ENCODE peak calls at places on chromosomes 7 and 10, in four cellular contexts. I, J, V and D are unnamed samples.

GRCh38 chr7:69768986-69769595 is 170.8 kb downstream of the AUTS2 start:
- DNase-seq in I (no peak), J (no peak), V (no peak), D (no peak)

GRCh38 chr10:33189373-33189772 is 145.1 kb downstream of the NRP1 start:
- DNase-seq in I (no peak), J (no peak), V (no peak), D (no peak)

GRCh38 chr7:66356277-66356721 is 151.2 kb downstream of the TPST1 start:
- DNase-seq in I (no peak), J (no peak), V (no peak), D (no peak)

GRCh38 chr10:3471927-3472704 is 299.5 kb upstream of the PITRM1 start:
- DNase-seq in I (peak), J (no peak), V (peak), D (no peak)

GRCh38 chr7:146129296-146129695 is 12.7 kb downstream of the CNTNAP2 start:
- DNase-seq in I (no peak), J (no peak), V (no peak), D (no peak)

GRCh38 chr10:130045091-130045652 is 65.5 kb downstream of the C10orf143 start:
- DNase-seq in I (peak), J (no peak), V (no peak), D (no peak)

GRCh38 chr7:111760043-111760442 is 197.8 kb upstream of the IMMP2L start:
- DNase-seq in I (no peak), J (no peak), V (no peak), D (no peak)

GRCh38 chr7:26188291-26188999 is 12.1 kb downstream of the HNRNPA2B1 start:
- DNase-seq in I (no peak), J (no peak), V (peak), D (no peak)

GRCh38 chr7:150986099-150986512 is 4.7 kb upstream of the NOS3 start:
- DNase-seq in I (peak), J (no peak), V (peak), D (peak)

GRCh38 chr10:11719496-11719895 is 22.7 kb upstream of the ECHDC3 start:
- DNase-seq in I (no peak), J (no peak), V (no peak), D (no peak)

GRCh38 chr7:116702046-116702445 is 30.1 kb downstream of the MET start:
- DNase-seq in I (no peak), J (no peak), V (no peak), D (no peak)

GRCh38 chr10:27490807-27491206 is 13.3 kb upstream of the RAB18 start:
- DNase-seq in I (no peak), J (no peak), V (no peak), D (no peak)

GRCh38 chr7:132999845-133000244 is 82.0 kb downstream of the CHCHD3 start:
- DNase-seq in I (no peak), J (no peak), V (no peak), D (no peak)

GRCh38 chr10:86232646-86233045 is 133.9 kb downstream of the GRID1 start:
- DNase-seq in I (no peak), J (no peak), V (no peak), D (no peak)

GRCh38 chr10:107649249-107649648 is 484.7 kb upstream of the SORCS1 start:
- DNase-seq in I (no peak), J (no peak), V (no peak), D (no peak)

GRCh38 chr10:116183733-116184447 is 89.1 kb downstream of the GFRA1 start:
- DNase-seq in I (no peak), J (no peak), V (no peak), D (no peak)

GRCh38 chr7:142088022-142088714 is 23.4 kb upstream of the MGAM2 start:
- DNase-seq in I (no peak), J (no peak), V (no peak), D (no peak)

GRCh38 chr10:73842349-73842748 is 31.0 kb upstream of the NDST2 start:
- DNase-seq in I (no peak), J (no peak), V (no peak), D (no peak)

GRCh38 chr10:102675151-102675886 is 31.0 kb downstream of the TRIM8 start:
- DNase-seq in I (no peak), J (peak), V (no peak), D (peak)

GRCh38 chr10:94042001-94042813 is 48.5 kb downstream of the PLCE1 start:
- DNase-seq in I (peak), J (no peak), V (no peak), D (no peak)

GRCh38 chr7:33698692-33699128 is 206.6 kb upstream of the BMPER start:
- DNase-seq in I (no peak), J (no peak), V (no peak), D (no peak)

GRCh38 chr10:103367379-103367781 is 396 bp upstream of the TAF5 start:
- DNase-seq in I (no peak), J (no peak), V (peak), D (peak)

GRCh38 chr7:26489906-26490305 is 198.2 kb downstream of the SNX10 start:
- DNase-seq in I (no peak), J (no peak), V (no peak), D (no peak)

GRCh38 chr10:72081210-72081609 is 7.1 kb downstream of the SPOCK2 start:
- DNase-seq in I (no peak), J (no peak), V (no peak), D (no peak)

GRCh38 chr7:112084506-112084905 is 121.7 kb downstream of the DOCK4 start:
- DNase-seq in I (no peak), J (peak), V (peak), D (no peak)

GRCh38 chr10:6328708-6329423 is 126.1 kb downstream of the PFKFB3 start:
- DNase-seq in I (no peak), J (no peak), V (no peak), D (peak)

GRCh38 chr7:129494041-129494440 is 8.3 kb upstream of the SMKR1 start:
- DNase-seq in I (no peak), J (peak), V (peak), D (no peak)

GRCh38 chr10:21364196-21365114 is 161.0 kb downstream of the SKIDA1 start:
- DNase-seq in I (peak), J (no peak), V (no peak), D (no peak)

GRCh38 chr10:88903715-88904114 is 23.7 kb downstream of the STAMBPL1 start:
- DNase-seq in I (no peak), J (no peak), V (no peak), D (no peak)

GRCh38 chr7:140673063-140673769 is 471 bp downstream of the ADCK2 start:
- DNase-seq in I (peak), J (peak), V (peak), D (peak)
- TF ChIP-seq CTCF in I (no peak), J (no peak), V (no peak), D (no peak)

DNA sequence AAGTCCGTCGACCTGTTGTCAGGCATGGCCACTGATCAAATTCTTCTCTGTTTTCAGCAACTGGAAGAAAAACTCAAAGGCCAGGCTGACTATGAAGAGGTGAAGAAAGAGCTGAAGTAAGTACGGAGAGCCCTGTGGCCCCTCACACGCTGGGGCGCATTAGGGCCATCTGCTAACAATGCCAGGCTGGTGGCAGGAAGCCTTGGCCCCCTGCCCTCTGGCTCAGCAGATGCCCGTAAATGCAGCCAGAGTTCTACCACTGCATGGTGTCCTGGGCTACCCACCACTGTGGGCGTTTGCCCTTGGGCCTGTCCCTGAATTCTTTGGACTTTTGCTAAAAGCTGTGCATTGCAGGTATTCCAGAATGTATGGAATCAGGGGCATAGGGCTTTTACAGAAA is 96.9 kb upstream of the SH2B2 start:
- DNase-seq in I (no peak), J (no peak), V (no peak), D (no peak)
- TF ChIP-seq CTCF in I (no peak), J (no peak), V (no peak), D (no peak)

DNA sequence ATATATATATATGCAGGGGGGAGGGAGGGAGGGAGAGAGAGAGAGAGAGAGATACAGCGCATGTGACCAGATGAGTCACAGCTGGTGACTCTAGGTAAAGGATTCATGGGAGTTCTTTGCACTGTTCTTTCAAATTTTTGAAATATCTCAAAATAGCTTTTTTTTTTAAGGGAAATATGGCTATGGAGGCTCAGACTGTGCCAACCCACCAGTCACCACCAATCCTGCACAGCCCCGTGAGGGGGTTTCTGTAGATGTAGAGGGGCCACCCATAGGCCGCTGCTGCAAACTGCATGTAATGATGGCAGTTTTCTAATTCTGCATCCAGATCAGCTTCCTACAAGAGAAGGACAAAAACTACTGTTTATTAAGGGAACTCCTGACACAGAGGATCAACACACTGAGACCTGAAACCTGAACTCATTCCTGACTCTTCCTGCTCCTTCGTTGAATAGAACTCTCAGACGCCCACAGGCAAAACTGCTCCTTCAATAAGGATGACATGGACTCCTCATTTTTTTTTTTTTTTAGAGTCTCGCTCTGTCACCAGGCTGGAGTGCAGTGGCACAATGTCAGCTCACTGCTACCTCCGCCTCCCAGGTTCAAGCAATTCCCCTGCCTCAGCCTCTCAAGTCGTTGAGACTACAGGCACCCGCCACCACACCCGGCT is 17.3 kb downstream of the DAGLB start:
- DNase-seq in I (no peak), J (no peak), V (no peak), D (no peak)
- TF ChIP-seq CTCF in I (no peak), J (peak), V (no peak), D (peak)

GRCh38 chr10:98028168-98028770 is 2.2 kb downstream of the CRTAC1 start:
- DNase-seq in I (peak), J (no peak), V (peak), D (peak)
- TF ChIP-seq CTCF in I (peak), J (peak), V (peak), D (peak)